ENCODE peak calls at places on chromosomes 1 and 21, in four cellular contexts. Q is IMR-90, D is K562, T is GM12878. Y is an unnamed sample.

GRCh38 chr1:28028873-28029654 is 59.3 kb downstream of the EYA3 start:
- DNase-seq in Q (peak), D (no peak), T (no peak), Y (peak)

GRCh38 chr1:112465122-112465521 is 43.6 kb upstream of the WNT2B start:
- DNase-seq in Q (peak), D (no peak), T (no peak), Y (peak)

GRCh38 chr1:165928075-165928731 is 100.8 kb downstream of the UCK2 start:
- DNase-seq in Q (peak), D (peak), T (no peak), Y (peak)

GRCh38 chr1:42658880-42659337 is 686 bp downstream of the PPIH start:
- DNase-seq in Q (peak), D (no peak), T (no peak), Y (peak)

GRCh38 chr1:6465461-6466005 is 440 bp downstream of the TNFRSF25 start:
- DNase-seq in Q (no peak), D (no peak), T (no peak), Y (no peak)

GRCh38 chr1:99728494-99729235 is 37.8 kb downstream of the FRRS1 start:
- DNase-seq in Q (peak), D (peak), T (no peak), Y (peak)

GRCh38 chr1:227947678-227948492 is at the start of gene WNT9A:
- DNase-seq in Q (peak), D (peak), T (no peak), Y (peak)

GRCh38 chr1:105485207-105485606 is 1571.3 kb upstream of the PRMT6 start:
- DNase-seq in Q (peak), D (no peak), T (no peak), Y (no peak)

GRCh38 chr1:16944038-16944437 is 22.3 kb downstream of the CROCC start:
- DNase-seq in Q (no peak), D (no peak), T (no peak), Y (no peak)

GRCh38 chr1:115089443-115090340 is at the start of gene TSPAN2:
- DNase-seq in Q (peak), D (peak), T (no peak), Y (peak)

GRCh38 chr21:31442339-31442738 is 98.3 kb upstream of the TIAM1 start:
- DNase-seq in Q (no peak), D (no peak), T (no peak), Y (no peak)

GRCh38 chr1:234851450-234852438 is 241.8 kb upstream of the IRF2BP2 start:
- DNase-seq in Q (peak), D (no peak), T (no peak), Y (peak)

GRCh38 chr1:91830242-91831131 is 55.5 kb downstream of the TGFBR3 start:
- DNase-seq in Q (peak), D (no peak), T (no peak), Y (peak)

GRCh38 chr21:31880816-31881215 is 8.0 kb downstream of the HUNK start:
- DNase-seq in Q (no peak), D (no peak), T (no peak), Y (no peak)

GRCh38 chr1:188251039-188251438 is 1422.3 kb downstream of the PLA2G4A start:
- DNase-seq in Q (no peak), D (no peak), T (no peak), Y (no peak)
- TF ChIP-seq FOS in Q (no peak), D (no peak), T (no peak), Y (no peak)

DNA sequence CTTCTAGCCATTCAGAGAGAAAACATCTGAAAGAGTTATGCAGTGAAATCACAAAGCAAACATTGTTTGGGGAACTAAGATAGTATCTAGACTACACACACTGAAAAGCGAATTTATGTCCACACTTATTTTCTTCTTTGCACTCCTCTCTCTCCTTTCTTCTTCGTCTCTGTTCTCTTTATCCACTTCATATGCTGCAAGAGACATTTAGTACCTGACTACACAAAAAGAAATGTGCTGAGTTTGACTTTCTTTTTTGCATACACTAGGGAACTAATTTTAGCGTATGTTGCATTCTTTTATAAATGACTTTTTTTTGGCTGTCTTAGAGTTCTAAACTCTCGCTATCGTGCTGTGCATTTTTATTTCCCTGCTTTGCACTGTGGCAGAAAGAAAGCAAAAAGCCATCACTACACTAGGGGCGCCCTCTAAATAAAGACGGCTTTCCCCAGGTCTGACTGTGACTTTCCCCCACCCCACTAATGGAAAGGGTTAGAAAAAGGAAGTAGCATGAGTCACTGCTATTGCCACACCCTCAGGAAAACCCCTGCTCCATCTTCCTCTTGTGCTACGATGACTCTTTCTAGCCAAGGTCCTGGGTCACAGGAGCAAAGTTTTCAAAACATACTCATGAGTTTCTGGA is 65.7 kb downstream of the MAP3K7CL start:
- DNase-seq in Q (peak), D (peak), T (peak), Y (peak)
- TF ChIP-seq CTCF in Q (peak), D (peak), T (peak), Y (peak)

GRCh38 chr1:14647777-14648176 is 49.3 kb downstream of the KAZN start:
- DNase-seq in Q (no peak), D (no peak), T (no peak), Y (no peak)

GRCh38 chr1:14649976-14650375 is 51.5 kb downstream of the KAZN start:
- DNase-seq in Q (no peak), D (no peak), T (no peak), Y (no peak)

GRCh38 chr1:14650951-14651350 is 52.5 kb downstream of the KAZN start:
- DNase-seq in Q (no peak), D (no peak), T (no peak), Y (no peak)

GRCh38 chr1:14652840-14653239 is 54.4 kb downstream of the KAZN start:
- DNase-seq in Q (no peak), D (no peak), T (no peak), Y (no peak)

DNA sequence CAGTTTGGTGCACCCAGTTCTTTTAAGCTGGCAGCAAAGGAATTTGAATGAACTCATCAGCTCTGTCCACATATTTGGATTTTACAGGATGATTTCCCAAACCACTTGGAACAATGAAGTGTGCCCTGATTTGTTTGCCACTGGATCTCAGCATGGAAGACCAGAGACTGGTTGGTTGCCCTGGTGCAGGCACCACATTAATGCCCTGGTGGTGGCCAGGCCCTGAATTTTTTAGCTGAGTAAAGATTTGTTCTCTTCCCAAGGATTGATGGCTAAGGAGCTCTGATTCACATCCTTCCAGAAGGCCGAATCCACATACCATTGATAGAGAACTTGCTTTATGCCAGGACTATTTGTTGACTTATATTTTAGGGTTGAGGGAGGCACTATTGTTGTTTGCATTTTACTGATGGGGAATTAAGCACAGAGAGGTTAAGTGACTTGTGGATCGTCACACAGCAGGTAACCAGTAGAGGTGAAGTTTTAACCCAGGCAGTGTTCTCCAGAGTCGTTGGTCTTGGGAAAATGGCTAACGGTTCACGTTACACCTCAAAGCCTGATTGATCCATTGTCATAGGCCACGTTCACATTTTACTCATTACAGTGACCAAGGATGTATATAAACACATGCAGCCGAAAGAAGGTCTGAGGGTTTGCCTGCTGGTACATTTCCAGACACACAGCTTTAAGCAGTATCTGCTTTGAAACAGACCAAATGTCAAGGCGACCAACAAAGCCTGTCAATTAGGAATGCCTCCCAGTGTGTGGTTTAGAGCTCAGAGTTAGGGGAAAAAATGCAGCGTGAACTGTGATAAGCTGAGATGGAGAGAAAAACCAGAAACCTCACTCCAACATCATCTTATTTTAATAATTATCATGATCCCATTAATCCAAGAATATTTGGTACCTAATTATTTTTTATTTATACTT is 50.7 kb downstream of the KAZN start:
- DNase-seq in Q (no peak), D (no peak), T (no peak), Y (no peak)
- TF ChIP-seq FOS in Q (no peak), D (no peak), T (no peak), Y (no peak)

DNA sequence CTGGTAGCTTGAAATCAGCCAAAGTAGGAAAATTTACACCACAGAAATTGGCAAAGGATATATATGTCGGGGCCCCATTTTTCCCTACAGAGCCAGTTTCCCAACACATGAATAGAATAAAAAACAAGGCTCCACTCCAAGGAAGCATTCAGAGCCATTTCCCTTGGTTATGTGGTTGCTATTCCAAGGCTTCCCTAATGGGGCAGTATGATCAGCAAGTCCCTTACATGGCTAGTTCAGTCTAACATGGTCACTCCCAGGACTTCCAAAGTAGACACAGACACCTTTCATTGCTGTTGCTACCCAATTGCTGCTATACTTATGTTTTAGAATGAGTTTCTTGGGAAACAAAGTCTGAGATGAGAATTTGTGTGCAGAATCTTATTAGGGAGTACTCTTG is 93.1 kb downstream of the C21orf91 start:
- DNase-seq in Q (peak), D (peak), T (no peak), Y (no peak)
- TF ChIP-seq CTCF in Q (peak), D (no peak), T (no peak), Y (no peak)

GRCh38 chr1:64161347-64162080 is 41.9 kb upstream of the UBE2U start:
- DNase-seq in Q (peak), D (no peak), T (no peak), Y (no peak)
- TF ChIP-seq FOS in Q (no peak), D (no peak), T (no peak), Y (no peak)

GRCh38 chr1:19797827-19798226 is 1.9 kb downstream of the TMCO4 start:
- DNase-seq in Q (no peak), D (no peak), T (no peak), Y (no peak)

GRCh38 chr1:19802269-19802668 is 2.6 kb upstream of the TMCO4 start:
- DNase-seq in Q (no peak), D (no peak), T (no peak), Y (no peak)

GRCh38 chr1:19799877-19800804 is at the start of gene TMCO4:
- DNase-seq in Q (peak), D (peak), T (no peak), Y (peak)

GRCh38 chr1:19798486-19799232 is 1.1 kb downstream of the TMCO4 start:
- DNase-seq in Q (no peak), D (no peak), T (no peak), Y (no peak)

GRCh38 chr1:19799233-19799876 is 361 bp downstream of the TMCO4 start:
- DNase-seq in Q (peak), D (peak), T (no peak), Y (peak)
- TF ChIP-seq CTCF in Q (peak), D (no peak), T (no peak), Y (peak)

GRCh38 chr1:224058303-224058702 is 55.6 kb upstream of the FBXO28 start:
- DNase-seq in Q (peak), D (no peak), T (no peak), Y (peak)

GRCh38 chr1:224054611-224055010 is 59.3 kb upstream of the FBXO28 start:
- DNase-seq in Q (peak), D (no peak), T (no peak), Y (no peak)

GRCh38 chr1:224059897-224060462 is 53.9 kb upstream of the FBXO28 start:
- DNase-seq in Q (no peak), D (no peak), T (no peak), Y (no peak)

GRCh38 chr1:224054012-224054411 is 59.9 kb upstream of the FBXO28 start:
- DNase-seq in Q (no peak), D (no peak), T (no peak), Y (peak)

GRCh38 chr1:224057461-224058199 is 56.3 kb upstream of the FBXO28 start:
- DNase-seq in Q (no peak), D (no peak), T (no peak), Y (no peak)
- TF ChIP-seq FOS in Q (no peak), D (no peak), T (no peak), Y (no peak)

DNA sequence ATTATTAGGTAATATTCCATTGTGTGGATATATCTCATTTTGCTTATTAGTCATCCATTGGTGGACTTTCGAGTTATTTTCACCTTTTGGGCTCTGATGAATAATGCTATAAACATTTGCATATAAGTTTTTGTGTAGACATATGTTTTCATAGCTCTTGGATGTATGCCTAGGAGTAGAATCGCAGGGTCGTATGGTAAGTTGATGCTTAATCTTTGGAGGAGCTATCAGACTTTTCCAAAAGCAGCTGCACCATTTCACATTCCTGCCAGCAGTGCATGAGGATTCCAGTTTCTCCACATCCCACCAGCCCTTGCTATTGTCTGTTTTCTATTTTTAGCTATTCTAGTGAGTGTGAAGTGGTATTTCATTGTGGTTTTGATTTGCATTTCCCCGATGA is 120.3 kb upstream of the TMEM51 start:
- DNase-seq in Q (peak), D (no peak), T (no peak), Y (no peak)
- TF ChIP-seq CTCF in Q (peak), D (no peak), T (no peak), Y (no peak)

GRCh38 chr1:39689635-39690034 is 1.6 kb downstream of the HPCAL4 start:
- DNase-seq in Q (no peak), D (no peak), T (no peak), Y (no peak)
- TF ChIP-seq FOS in Q (no peak), D (no peak), T (no peak), Y (no peak)